ENCODE peak calls at places on chromosome 17, in nine cellular contexts. H is PC-9, Q is left ventricle myocardium inferior, V is pancreas, L is bronchial epithelial cell, S is H1, T is ovary, W is mammary epithelial cell, E is neural progenitor cell. F is an unnamed sample. For H3K36me3, the result is how much of the 10 kb centered on the place peaks cover.

GRCh38 chr17:4802228-4802627 is at the start of gene C17orf114:
- DNase-seq in H (no peak), Q (no peak), V (no peak), L (no peak), S (no peak), T (no peak), W (no peak), E (no peak), F (no peak)

GRCh38 chr17:12859520-12859919 is 70.2 kb downstream of the ARHGAP44 start:
- DNase-seq in H (no peak), Q (no peak), V (no peak), L (no peak), S (no peak), T (no peak), W (no peak), E (no peak), F (peak)

GRCh38 chr17:74480290-74480689 is 13.9 kb downstream of the CD300A start:
- DNase-seq in H (no peak), Q (no peak), V (no peak), L (no peak), S (no peak), T (no peak), W (no peak), E (no peak), F (no peak)

GRCh38 chr17:79542718-79543117 is 68.1 kb downstream of the RBFOX3 start:
- DNase-seq in H (no peak), Q (no peak), V (no peak), L (no peak), S (no peak), T (no peak), W (no peak), E (no peak), F (no peak)

GRCh38 chr17:68603027-68603426 is 1.9 kb upstream of the FAM20A start:
- DNase-seq in H (no peak), Q (no peak), V (peak), L (no peak), S (no peak), T (no peak), W (no peak), E (no peak), F (no peak)

GRCh38 chr17:64728041-64728695 is 66.1 kb upstream of the SMURF2 start:
- DNase-seq in H (no peak), Q (no peak), V (no peak), L (no peak), S (no peak), T (peak), W (no peak), E (no peak), F (no peak)

GRCh38 chr17:79812969-79813825 is 16.3 kb upstream of the CBX8 start:
- DNase-seq in H (no peak), Q (no peak), V (no peak), L (no peak), S (no peak), T (no peak), W (no peak), E (peak), F (peak)

GRCh38 chr17:8685396-8685795 is 54.9 kb upstream of the MYH10 start:
- DNase-seq in H (no peak), Q (no peak), V (no peak), L (no peak), S (no peak), T (no peak), W (no peak), E (no peak), F (no peak)

GRCh38 chr17:61284174-61284573 is 115.5 kb upstream of the TBX2 start:
- DNase-seq in H (no peak), Q (no peak), V (no peak), L (no peak), S (no peak), T (no peak), W (peak), E (no peak), F (peak)

GRCh38 chr17:35799942-35800341 is 4.5 kb upstream of the MMP28 start:
- DNase-seq in H (peak), Q (peak), V (peak), L (peak), S (no peak), T (peak), W (peak), E (no peak), F (peak)

GRCh38 chr17:4899341-4900230 is at the start of gene C17orf107:
- DNase-seq in H (peak), Q (peak), V (peak), L (peak), S (no peak), T (peak), W (no peak), E (peak), F (no peak)

GRCh38 chr17:40962059-40962561 is 4.6 kb downstream of the KRT39 start:
- DNase-seq in H (no peak), Q (no peak), V (no peak), L (no peak), S (no peak), T (no peak), W (no peak), E (no peak), F (no peak)

GRCh38 chr17:66747561-66748275 is 87.2 kb upstream of the CACNG5 start:
- DNase-seq in H (no peak), Q (no peak), V (no peak), L (peak), S (no peak), T (no peak), W (peak), E (no peak), F (peak)

GRCh38 chr17:6108382-6108781 is 38.2 kb downstream of the WSCD1 start:
- DNase-seq in H (no peak), Q (no peak), V (no peak), L (no peak), S (no peak), T (no peak), W (no peak), E (no peak), F (no peak)

GRCh38 chr17:80182118-80182844 is 12.5 kb downstream of the CARD14 start:
- DNase-seq in H (no peak), Q (no peak), V (no peak), L (no peak), S (no peak), T (no peak), W (no peak), E (no peak), F (no peak)

GRCh38 chr17:76789235-76789788 is 51.4 kb downstream of the MFSD11 start:
- DNase-seq in H (no peak), Q (no peak), V (no peak), L (no peak), S (no peak), T (no peak), W (no peak), E (no peak), F (no peak)

GRCh38 chr17:66272699-66273390 is 29.6 kb upstream of the PRKCA start:
- DNase-seq in H (peak), Q (no peak), V (no peak), L (peak), S (no peak), T (no peak), W (peak), E (no peak), F (peak)

GRCh38 chr17:13204607-13205237 is 186.9 kb upstream of the ELAC2 start:
- DNase-seq in H (no peak), Q (no peak), V (no peak), L (no peak), S (no peak), T (no peak), W (peak), E (no peak), F (no peak)

GRCh38 chr17:43982171-43982570 is 22.3 kb upstream of the NAGS start:
- DNase-seq in H (no peak), Q (no peak), V (no peak), L (no peak), S (no peak), T (no peak), W (no peak), E (no peak), F (no peak)

GRCh38 chr17:45672301-45672700 is 111.8 kb upstream of the CRHR1 start:
- DNase-seq in H (no peak), Q (no peak), V (no peak), L (no peak), S (no peak), T (no peak), W (no peak), E (no peak), F (no peak)

GRCh38 chr17:76685846-76686245 is 24.9 kb downstream of the MXRA7 start:
- DNase-seq in H (no peak), Q (no peak), V (no peak), L (no peak), S (no peak), T (peak), W (no peak), E (no peak), F (no peak)

GRCh38 chr17:76007131-76007849 is 6.6 kb downstream of the CDK3 start:
- DNase-seq in H (no peak), Q (no peak), V (no peak), L (no peak), S (no peak), T (no peak), W (no peak), E (no peak), F (no peak)

GRCh38 chr17:79862771-79863440 is 23.7 kb upstream of the CBX4 start:
- DNase-seq in H (no peak), Q (no peak), V (no peak), L (no peak), S (no peak), T (no peak), W (no peak), E (no peak), F (no peak)

GRCh38 chr17:10349403-10349802 is 23.4 kb downstream of the MYH13 start:
- DNase-seq in H (no peak), Q (no peak), V (no peak), L (no peak), S (no peak), T (no peak), W (no peak), E (peak), F (no peak)

GRCh38 chr17:19644493-19645210 is 3.9 kb upstream of the ALDH3A2 start:
- DNase-seq in H (no peak), Q (no peak), V (no peak), L (peak), S (no peak), T (no peak), W (no peak), E (no peak), F (no peak)

GRCh38 chr17:41976142-41976768 is 9.7 kb downstream of the CNP start:
- DNase-seq in H (no peak), Q (no peak), V (no peak), L (no peak), S (no peak), T (peak), W (no peak), E (no peak), F (no peak)
- H3K4me3 ChIP-seq in H (no peak), Q (no peak), V (no peak), L (no peak), S (no peak), T (no peak), W (no peak), E (no peak), F (no peak)

GRCh38 chr17:33889079-33889478 is 366.0 kb upstream of the CCL2 start:
- DNase-seq in H (no peak), Q (no peak), V (no peak), L (no peak), S (no peak), T (no peak), W (no peak), E (no peak), F (no peak)
- H3K36me3 ChIP-seq in H (under half), Q (under half), V (under half), L (under half), S (under half), T (under half), W (under half), E (under half), F (under half)

GRCh38 chr17:57723427-57724037 is 21.6 kb downstream of the CCDC182 start:
- DNase-seq in H (no peak), Q (no peak), V (no peak), L (no peak), S (no peak), T (no peak), W (no peak), E (no peak), F (no peak)

GRCh38 chr17:57726213-57726612 is 18.9 kb downstream of the CCDC182 start:
- DNase-seq in H (no peak), Q (no peak), V (no peak), L (no peak), S (no peak), T (no peak), W (no peak), E (no peak), F (no peak)

GRCh38 chr17:57724038-57724728 is 20.9 kb downstream of the CCDC182 start:
- DNase-seq in H (no peak), Q (no peak), V (no peak), L (no peak), S (no peak), T (no peak), W (no peak), E (no peak), F (peak)

GRCh38 chr17:57722704-57723043 is 22.4 kb downstream of the CCDC182 start:
- DNase-seq in H (no peak), Q (no peak), V (no peak), L (no peak), S (no peak), T (no peak), W (no peak), E (no peak), F (no peak)

GRCh38 chr17:57724729-57725125 is 20.4 kb downstream of the CCDC182 start:
- DNase-seq in H (no peak), Q (no peak), V (no peak), L (no peak), S (no peak), T (no peak), W (no peak), E (no peak), F (no peak)
- H3K4me3 ChIP-seq in H (no peak), Q (no peak), V (no peak), L (no peak), S (no peak), T (no peak), W (no peak), E (no peak), F (no peak)

GRCh38 chr17:47685556-47686275 is 8.2 kb upstream of the TBKBP1 start:
- DNase-seq in H (no peak), Q (no peak), V (no peak), L (peak), S (no peak), T (no peak), W (no peak), E (no peak), F (no peak)
- H3K36me3 ChIP-seq in H (under half), Q (under half), V (under half), L (under half), S (under half), T (under half), W (under half), E (under half), F (half or more)

GRCh38 chr17:57935833-57936807 is 19.1 kb downstream of the CUEDC1 start:
- DNase-seq in H (peak), Q (peak), V (no peak), L (no peak), S (no peak), T (peak), W (no peak), E (peak), F (peak)
- H3K4me3 ChIP-seq in H (no peak), Q (peak), V (no peak), L (no peak), S (no peak), T (no peak), W (no peak), E (peak), F (no peak)

GRCh38 chr17:1541367-1541904 is 21.2 kb downstream of the PITPNA start:
- DNase-seq in H (no peak), Q (no peak), V (no peak), L (no peak), S (no peak), T (no peak), W (no peak), E (no peak), F (no peak)

GRCh38 chr17:1545618-1546017 is 17.0 kb downstream of the PITPNA start:
- DNase-seq in H (no peak), Q (no peak), V (no peak), L (peak), S (no peak), T (no peak), W (peak), E (no peak), F (no peak)

GRCh38 chr17:1539811-1540210 is 22.8 kb downstream of the PITPNA start:
- DNase-seq in H (no peak), Q (no peak), V (no peak), L (no peak), S (no peak), T (no peak), W (no peak), E (no peak), F (no peak)

GRCh38 chr17:1546292-1546922 is 16.2 kb downstream of the PITPNA start:
- DNase-seq in H (no peak), Q (no peak), V (no peak), L (no peak), S (no peak), T (no peak), W (no peak), E (no peak), F (no peak)

DNA sequence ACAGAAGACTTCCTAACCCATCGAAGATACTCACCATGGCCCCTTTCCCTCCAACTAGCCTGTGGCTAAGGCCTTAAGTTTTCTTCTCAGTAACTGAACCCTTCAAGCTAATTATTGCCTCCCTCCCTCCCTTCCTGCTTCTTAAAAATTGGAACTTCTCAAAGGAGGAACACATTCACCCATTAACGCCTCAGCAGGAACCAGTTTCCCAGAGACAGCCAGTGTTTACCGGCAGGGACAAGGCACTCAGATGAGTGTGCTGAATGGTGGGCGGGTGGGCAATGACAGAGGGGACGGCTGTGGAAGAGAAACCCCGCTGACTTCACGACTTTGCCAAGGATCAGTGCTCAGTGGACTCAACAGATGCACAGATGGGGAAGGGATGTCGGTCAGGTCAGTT is 20.3 kb downstream of the PITPNA start:
- DNase-seq in H (no peak), Q (no peak), V (no peak), L (no peak), S (no peak), T (no peak), W (no peak), E (no peak), F (no peak)
- H3K36me3 ChIP-seq in H (under half), Q (half or more), V (under half), L (under half), S (under half), T (under half), W (under half), E (under half), F (under half)

GRCh38 chr17:81734405-81735055 is 22.4 kb downstream of the SLC25A10 start:
- DNase-seq in H (peak), Q (no peak), V (no peak), L (no peak), S (no peak), T (no peak), W (no peak), E (no peak), F (no peak)
- H3K4me3 ChIP-seq in H (no peak), Q (no peak), V (no peak), L (no peak), S (no peak), T (no peak), W (no peak), E (no peak), F (no peak)

DNA sequence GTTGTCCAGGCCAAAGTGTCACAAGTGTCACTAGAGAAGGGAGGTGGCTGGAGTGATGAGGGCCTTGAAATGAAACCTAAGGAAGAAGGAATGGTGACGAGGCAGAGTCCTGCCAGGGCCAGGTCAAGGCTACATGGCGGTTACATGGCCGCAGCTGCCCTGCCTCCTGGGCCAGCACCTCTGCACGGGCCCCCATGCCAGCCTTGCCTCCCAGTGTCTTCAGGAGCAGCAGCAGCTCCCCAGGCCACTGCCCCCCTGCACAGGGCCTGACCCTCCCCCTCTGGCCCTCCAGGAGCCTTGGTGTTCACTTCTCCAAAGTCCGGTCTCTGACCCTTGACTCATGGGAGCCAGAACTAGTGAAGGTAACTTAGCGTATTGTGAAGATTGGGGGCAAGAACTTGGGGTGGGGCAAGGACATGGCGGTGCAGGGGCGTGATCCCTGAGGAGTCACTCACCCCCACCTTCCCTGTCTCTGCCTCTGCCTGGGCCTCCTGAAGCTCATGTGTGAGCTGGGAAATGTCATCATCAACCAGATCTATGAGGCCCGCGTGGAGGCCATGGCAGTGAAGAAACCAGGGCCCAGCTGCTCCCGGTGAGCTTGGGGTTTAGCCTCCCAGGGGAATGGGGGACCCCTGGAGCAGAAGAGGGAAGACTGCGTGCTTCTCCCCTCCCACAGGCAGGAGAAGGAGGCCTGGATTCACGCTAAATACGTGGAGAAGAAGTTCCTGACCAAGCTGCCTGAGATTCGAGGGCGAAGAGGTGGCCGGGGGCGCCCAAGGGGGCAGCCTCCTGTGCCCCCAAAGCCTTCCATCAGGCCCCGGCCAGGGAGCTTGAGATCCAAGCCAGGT is 4.1 kb upstream of the KCTD11 start:
- DNase-seq in H (no peak), Q (no peak), V (no peak), L (no peak), S (no peak), T (no peak), W (no peak), E (no peak), F (no peak)
- H3K36me3 ChIP-seq in H (under half), Q (under half), V (under half), L (under half), S (under half), T (under half), W (under half), E (under half), F (under half)

F was measured in MG63.